ENCODE peak calls at places on chromosomes 6 and 20, in five cellular contexts. V is A549, T is WTC11, Y is K562, A is HepG2. Q is an unnamed sample.

GRCh38 chr6:63440057-63440456 is 120.3 kb upstream of the LGSN start:
- DNase-seq in V (peak), T (no peak), Y (no peak), A (no peak), Q (no peak)

GRCh38 chr6:150890346-150890745 is 24.8 kb downstream of the MTHFD1L start:
- DNase-seq in V (no peak), T (no peak), Y (no peak), A (no peak), Q (no peak)

GRCh38 chr6:115969930-115970273 is 90.8 kb downstream of the FRK start:
- DNase-seq in V (no peak), T (no peak), Y (no peak), A (no peak), Q (no peak)

GRCh38 chr20:460180-460579 is 2.2 kb downstream of the TBC1D20 start:
- DNase-seq in V (no peak), T (no peak), Y (peak), A (peak), Q (no peak)

GRCh38 chr6:152859225-152859624 is 108.6 kb downstream of the VIP start:
- DNase-seq in V (no peak), T (no peak), Y (no peak), A (no peak), Q (no peak)

GRCh38 chr6:79062708-79063107 is 15.3 kb downstream of the PHIP start:
- DNase-seq in V (no peak), T (no peak), Y (no peak), A (no peak), Q (no peak)

GRCh38 chr6:28988536-28989415 is 16.3 kb downstream of the ZNF311 start:
- DNase-seq in V (peak), T (peak), Y (peak), A (no peak), Q (no peak)

GRCh38 chr6:134105903-134106302 is 53.5 kb upstream of the SLC2A12 start:
- DNase-seq in V (no peak), T (no peak), Y (no peak), A (no peak), Q (no peak)

GRCh38 chr6:38404355-38404754 is 235.4 kb downstream of the BTBD9 start:
- DNase-seq in V (no peak), T (no peak), Y (no peak), A (peak), Q (peak)

GRCh38 chr6:70956451-70957283 is at the start of gene B3GAT2:
- DNase-seq in V (no peak), T (peak), Y (no peak), A (no peak), Q (no peak)

GRCh38 chr6:108163267-108163643 is 2.6 kb upstream of the NR2E1 start:
- DNase-seq in V (no peak), T (no peak), Y (no peak), A (no peak), Q (no peak)

GRCh38 chr6:74415056-74415455 is 719.1 kb downstream of the CD109 start:
- DNase-seq in V (no peak), T (no peak), Y (no peak), A (no peak), Q (no peak)

GRCh38 chr6:74408844-74409243 is 712.8 kb downstream of the CD109 start:
- DNase-seq in V (no peak), T (no peak), Y (no peak), A (no peak), Q (no peak)

GRCh38 chr6:74404366-74404765 is 708.4 kb downstream of the CD109 start:
- DNase-seq in V (no peak), T (no peak), Y (no peak), A (no peak), Q (no peak)

GRCh38 chr6:74410630-74411029 is 714.6 kb downstream of the CD109 start:
- DNase-seq in V (no peak), T (no peak), Y (no peak), A (no peak), Q (no peak)

GRCh38 chr6:74409447-74409846 is 713.4 kb downstream of the CD109 start:
- DNase-seq in V (peak), T (no peak), Y (no peak), A (peak), Q (no peak)
- TF ChIP-seq ESRRA in V (no peak), T (no peak), Y (no peak), A (no peak), Q (no peak)

DNA sequence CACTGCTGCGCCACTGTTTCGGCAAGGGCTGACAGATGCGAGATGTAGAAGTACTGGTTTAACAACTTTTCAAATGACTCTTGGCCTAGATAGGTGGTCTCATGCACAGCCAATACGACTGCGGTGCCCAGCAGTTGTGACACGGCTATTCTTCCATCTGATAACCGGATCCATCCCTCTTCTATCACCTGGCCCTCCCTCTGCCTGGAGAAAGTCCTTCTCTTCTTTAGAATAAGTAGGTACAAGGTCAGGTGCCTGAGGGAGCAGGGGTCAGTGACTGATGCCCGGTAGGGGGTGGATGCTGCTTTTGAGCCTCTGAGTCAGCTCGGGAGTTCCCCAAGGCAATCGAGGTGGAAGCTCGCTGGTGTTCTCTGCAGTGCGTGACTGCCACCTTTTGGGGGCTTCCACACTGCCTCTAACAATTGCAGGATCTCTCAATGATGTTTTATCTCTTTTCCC is 166.8 kb upstream of the GRIK2 start:
- DNase-seq in V (peak), T (peak), Y (peak), A (peak), Q (no peak)
- TF ChIP-seq ESRRA in V (no peak), T (no peak), Y (no peak), A (no peak), Q (no peak)

GRCh38 chr6:156031516-156031915 is 575.9 kb upstream of the NOX3 start:
- DNase-seq in V (no peak), T (no peak), Y (no peak), A (no peak), Q (no peak)
- TF ChIP-seq ESRRA in V (no peak), T (no peak), Y (no peak), A (no peak), Q (no peak)

GRCh38 chr6:12419626-12420272 is 129.6 kb downstream of the EDN1 start:
- DNase-seq in V (no peak), T (no peak), Y (no peak), A (peak), Q (no peak)
- TF ChIP-seq ESRRA in V (no peak), T (no peak), Y (no peak), A (no peak), Q (no peak)

DNA sequence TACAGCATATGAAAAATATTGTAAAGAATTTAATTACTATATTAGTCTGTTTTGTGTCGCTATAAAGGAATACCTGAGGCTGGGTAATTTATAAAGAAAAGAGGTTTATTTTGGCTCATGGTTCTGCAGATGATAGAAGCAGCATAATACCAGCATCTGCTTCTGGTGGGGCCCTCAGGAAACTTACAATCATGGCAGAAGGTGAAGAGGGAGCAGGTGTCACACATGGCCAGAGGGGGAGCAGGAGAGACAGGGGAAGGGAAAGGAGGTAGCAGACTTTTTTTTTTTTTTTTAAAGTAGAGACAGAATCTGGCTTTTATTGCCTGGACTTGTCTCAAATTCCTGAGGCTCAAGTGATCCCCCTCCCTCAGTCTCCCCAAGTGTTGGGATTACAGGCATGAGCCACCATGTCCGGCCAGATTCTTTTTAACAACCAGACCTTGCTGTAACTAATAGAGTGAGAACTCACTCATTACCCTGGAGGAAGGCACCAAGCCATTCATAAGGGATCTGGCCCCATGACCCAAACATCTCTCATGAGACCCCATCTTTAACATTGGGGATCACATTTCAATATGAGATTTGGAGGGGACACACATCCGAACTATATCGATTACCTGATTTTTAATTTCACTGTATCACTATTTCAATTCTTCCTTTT is 64.6 kb downstream of the MAN1A1 start:
- DNase-seq in V (no peak), T (peak), Y (peak), A (peak), Q (no peak)
- TF ChIP-seq ESRRA in V (no peak), T (no peak), Y (no peak), A (no peak), Q (no peak)

DNA sequence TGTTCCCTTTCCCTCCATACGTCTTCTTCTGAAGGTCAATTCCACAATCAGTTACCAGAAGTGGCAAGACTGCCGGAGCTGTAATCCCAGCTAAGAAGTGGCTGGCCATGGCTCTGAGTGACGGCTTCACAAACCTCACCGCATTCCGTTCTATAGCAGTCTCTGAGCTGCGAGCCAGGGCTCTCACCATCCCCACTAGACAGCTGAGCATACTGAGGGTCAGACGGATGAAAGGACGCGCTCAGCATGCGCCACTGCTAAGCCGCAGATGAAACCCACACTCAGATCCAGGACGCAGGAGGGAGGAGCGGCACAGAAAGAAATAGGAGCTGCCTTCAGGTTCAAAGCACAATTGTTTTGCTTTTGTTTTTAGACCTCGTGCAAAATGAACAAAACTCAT is 97.9 kb downstream of the ANKRD60 start:
- DNase-seq in V (no peak), T (no peak), Y (no peak), A (no peak), Q (no peak)
- TF ChIP-seq ESRRA in V (no peak), T (no peak), Y (no peak), A (no peak), Q (no peak)

Q was measured in GM12878.